ENCODE peak calls at places on chromosomes 13 and 19, in ten cellular contexts. One of them, this sample, is unnamed.

GRCh38 chr19:28103916-28104315 is 1109.0 kb downstream of the UQCRFS1 start:
- DNase-seq in ascending aorta: no peak
- DNase-seq in cardiac fibroblast: no peak
- DNase-seq in choroid plexus epithelial cell: no peak
- DNase-seq in breast epithelium: no peak
- DNase-seq in testis: no peak
- DNase-seq in cardiac muscle cell: peak
- DNase-seq in left ventricle myocardium inferior: no peak
- DNase-seq in H7: peak
- DNase-seq in thyroid gland: no peak
- DNase-seq in this sample: no peak

GRCh38 chr13:51444922-51445321 is 7.9 kb downstream of the INTS6 start:
- DNase-seq in ascending aorta: no peak
- DNase-seq in cardiac fibroblast: peak
- DNase-seq in choroid plexus epithelial cell: peak
- DNase-seq in breast epithelium: no peak
- DNase-seq in testis: no peak
- DNase-seq in cardiac muscle cell: no peak
- DNase-seq in left ventricle myocardium inferior: no peak
- DNase-seq in H7: no peak
- DNase-seq in thyroid gland: no peak
- DNase-seq in this sample: no peak

GRCh38 chr13:48678316-48678715 is 24.6 kb downstream of the CYSLTR2 start:
- DNase-seq in ascending aorta: no peak
- DNase-seq in cardiac fibroblast: no peak
- DNase-seq in choroid plexus epithelial cell: no peak
- DNase-seq in breast epithelium: no peak
- DNase-seq in testis: no peak
- DNase-seq in cardiac muscle cell: no peak
- DNase-seq in left ventricle myocardium inferior: no peak
- DNase-seq in H7: no peak
- DNase-seq in thyroid gland: no peak
- DNase-seq in this sample: no peak

GRCh38 chr13:77691871-77692270 is 5.6 kb upstream of the SLAIN1 start:
- DNase-seq in ascending aorta: no peak
- DNase-seq in cardiac fibroblast: no peak
- DNase-seq in choroid plexus epithelial cell: no peak
- DNase-seq in breast epithelium: no peak
- DNase-seq in testis: no peak
- DNase-seq in cardiac muscle cell: no peak
- DNase-seq in left ventricle myocardium inferior: no peak
- DNase-seq in H7: no peak
- DNase-seq in thyroid gland: no peak
- DNase-seq in this sample: no peak

GRCh38 chr13:48275507-48275906 is 28.0 kb upstream of the RB1 start:
- DNase-seq in ascending aorta: no peak
- DNase-seq in cardiac fibroblast: no peak
- DNase-seq in choroid plexus epithelial cell: no peak
- DNase-seq in breast epithelium: no peak
- DNase-seq in testis: no peak
- DNase-seq in cardiac muscle cell: no peak
- DNase-seq in left ventricle myocardium inferior: no peak
- DNase-seq in H7: no peak
- DNase-seq in thyroid gland: no peak
- DNase-seq in this sample: no peak

GRCh38 chr19:2084993-2085720 is 11.0 kb downstream of the MOB3A start:
- DNase-seq in ascending aorta: peak
- DNase-seq in cardiac fibroblast: peak
- DNase-seq in choroid plexus epithelial cell: peak
- DNase-seq in breast epithelium: no peak
- DNase-seq in testis: peak
- DNase-seq in cardiac muscle cell: no peak
- DNase-seq in left ventricle myocardium inferior: peak
- DNase-seq in H7: no peak
- DNase-seq in thyroid gland: peak
- DNase-seq in this sample: no peak

GRCh38 chr19:1567848-1568227 is 287 bp downstream of the MEX3D start:
- DNase-seq in ascending aorta: no peak
- DNase-seq in cardiac fibroblast: no peak
- DNase-seq in choroid plexus epithelial cell: no peak
- DNase-seq in breast epithelium: no peak
- DNase-seq in testis: no peak
- DNase-seq in cardiac muscle cell: peak
- DNase-seq in left ventricle myocardium inferior: no peak
- DNase-seq in H7: peak
- DNase-seq in thyroid gland: no peak
- DNase-seq in this sample: no peak

GRCh38 chr19:10424011-10424637 is 3.8 kb downstream of the PDE4A start:
- DNase-seq in ascending aorta: no peak
- DNase-seq in cardiac fibroblast: peak
- DNase-seq in choroid plexus epithelial cell: peak
- DNase-seq in breast epithelium: peak
- DNase-seq in testis: peak
- DNase-seq in cardiac muscle cell: peak
- DNase-seq in left ventricle myocardium inferior: peak
- DNase-seq in H7: peak
- DNase-seq in thyroid gland: peak
- DNase-seq in this sample: peak

GRCh38 chr19:5625641-5626040 is 2.8 kb downstream of the SAFB start:
- DNase-seq in ascending aorta: no peak
- DNase-seq in cardiac fibroblast: no peak
- DNase-seq in choroid plexus epithelial cell: no peak
- DNase-seq in breast epithelium: no peak
- DNase-seq in testis: no peak
- DNase-seq in cardiac muscle cell: no peak
- DNase-seq in left ventricle myocardium inferior: no peak
- DNase-seq in H7: no peak
- DNase-seq in thyroid gland: no peak
- DNase-seq in this sample: no peak

GRCh38 chr13:108859202-108860012 is 230.0 kb downstream of the MYO16 start:
- DNase-seq in ascending aorta: no peak
- DNase-seq in cardiac fibroblast: peak
- DNase-seq in choroid plexus epithelial cell: peak
- DNase-seq in breast epithelium: no peak
- DNase-seq in testis: no peak
- DNase-seq in cardiac muscle cell: peak
- DNase-seq in left ventricle myocardium inferior: no peak
- DNase-seq in H7: no peak
- DNase-seq in thyroid gland: peak
- DNase-seq in this sample: peak

GRCh38 chr13:87426737-87427136 is 244.4 kb upstream of the SLITRK5 start:
- DNase-seq in ascending aorta: no peak
- DNase-seq in cardiac fibroblast: no peak
- DNase-seq in choroid plexus epithelial cell: no peak
- DNase-seq in breast epithelium: no peak
- DNase-seq in testis: no peak
- DNase-seq in cardiac muscle cell: no peak
- DNase-seq in left ventricle myocardium inferior: no peak
- DNase-seq in H7: no peak
- DNase-seq in thyroid gland: no peak
- DNase-seq in this sample: no peak

GRCh38 chr19:10408511-10409291 is 5.4 kb upstream of the CDC37 start:
- DNase-seq in ascending aorta: peak
- DNase-seq in cardiac fibroblast: no peak
- DNase-seq in choroid plexus epithelial cell: no peak
- DNase-seq in breast epithelium: no peak
- DNase-seq in testis: peak
- DNase-seq in cardiac muscle cell: no peak
- DNase-seq in left ventricle myocardium inferior: no peak
- DNase-seq in H7: peak
- DNase-seq in thyroid gland: no peak
- DNase-seq in this sample: peak

GRCh38 chr19:12611361-12611699 is 610 bp downstream of the ZNF791 start:
- DNase-seq in ascending aorta: peak
- DNase-seq in cardiac fibroblast: peak
- DNase-seq in choroid plexus epithelial cell: peak
- DNase-seq in breast epithelium: peak
- DNase-seq in testis: peak
- DNase-seq in cardiac muscle cell: peak
- DNase-seq in left ventricle myocardium inferior: peak
- DNase-seq in H7: peak
- DNase-seq in thyroid gland: peak
- DNase-seq in this sample: peak

GRCh38 chr19:49147923-49148682 is 7.1 kb downstream of the HRC start:
- DNase-seq in ascending aorta: no peak
- DNase-seq in cardiac fibroblast: no peak
- DNase-seq in choroid plexus epithelial cell: no peak
- DNase-seq in breast epithelium: no peak
- DNase-seq in testis: no peak
- DNase-seq in cardiac muscle cell: no peak
- DNase-seq in left ventricle myocardium inferior: no peak
- DNase-seq in H7: no peak
- DNase-seq in thyroid gland: no peak
- DNase-seq in this sample: no peak
- H3K4me3 ChIP-seq in ascending aorta: peak
- H3K4me3 ChIP-seq in cardiac fibroblast: no peak
- H3K4me3 ChIP-seq in choroid plexus epithelial cell: no peak
- H3K4me3 ChIP-seq in breast epithelium: peak
- H3K4me3 ChIP-seq in testis: no peak
- H3K4me3 ChIP-seq in cardiac muscle cell: peak
- H3K4me3 ChIP-seq in left ventricle myocardium inferior: peak
- H3K4me3 ChIP-seq in H7: peak
- H3K4me3 ChIP-seq in thyroid gland: no peak
- H3K4me3 ChIP-seq in this sample: no peak

GRCh38 chr13:75636339-75637095 is 387 bp downstream of the LMO7 start:
- DNase-seq in ascending aorta: no peak
- DNase-seq in cardiac fibroblast: peak
- DNase-seq in choroid plexus epithelial cell: peak
- DNase-seq in breast epithelium: no peak
- DNase-seq in testis: no peak
- DNase-seq in cardiac muscle cell: peak
- DNase-seq in left ventricle myocardium inferior: peak
- DNase-seq in H7: peak
- DNase-seq in thyroid gland: peak
- DNase-seq in this sample: peak
- H3K4me3 ChIP-seq in ascending aorta: peak
- H3K4me3 ChIP-seq in cardiac fibroblast: peak
- H3K4me3 ChIP-seq in choroid plexus epithelial cell: peak
- H3K4me3 ChIP-seq in breast epithelium: peak
- H3K4me3 ChIP-seq in testis: peak
- H3K4me3 ChIP-seq in cardiac muscle cell: peak
- H3K4me3 ChIP-seq in left ventricle myocardium inferior: peak
- H3K4me3 ChIP-seq in H7: peak
- H3K4me3 ChIP-seq in thyroid gland: peak
- H3K4me3 ChIP-seq in this sample: peak

DNA sequence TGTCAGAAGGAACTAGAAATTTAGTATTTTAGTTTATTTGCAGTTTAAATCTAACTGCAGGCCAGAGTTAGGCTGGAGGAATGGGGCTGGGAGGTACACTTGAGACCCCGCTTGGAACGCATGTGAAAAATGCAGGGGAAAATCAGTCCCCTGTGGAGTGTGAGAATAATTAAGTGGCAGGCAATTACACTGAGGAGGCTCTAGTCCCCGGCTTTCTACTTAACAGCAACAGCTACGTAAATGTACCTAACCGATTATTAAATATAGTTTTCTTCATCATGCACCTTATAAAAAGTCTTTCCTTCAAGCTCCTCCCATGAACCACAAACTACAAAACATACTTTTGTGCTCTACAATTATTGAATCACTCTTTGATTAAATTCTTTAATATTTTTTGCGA is 808 bp downstream of the ZNF708 start:
- DNase-seq in ascending aorta: no peak
- DNase-seq in cardiac fibroblast: no peak
- DNase-seq in choroid plexus epithelial cell: peak
- DNase-seq in breast epithelium: no peak
- DNase-seq in testis: peak
- DNase-seq in cardiac muscle cell: peak
- DNase-seq in left ventricle myocardium inferior: no peak
- DNase-seq in H7: peak
- DNase-seq in thyroid gland: no peak
- DNase-seq in this sample: no peak
- H3K4me3 ChIP-seq in ascending aorta: peak
- H3K4me3 ChIP-seq in cardiac fibroblast: peak
- H3K4me3 ChIP-seq in choroid plexus epithelial cell: peak
- H3K4me3 ChIP-seq in breast epithelium: peak
- H3K4me3 ChIP-seq in testis: peak
- H3K4me3 ChIP-seq in cardiac muscle cell: peak
- H3K4me3 ChIP-seq in left ventricle myocardium inferior: peak
- H3K4me3 ChIP-seq in H7: peak
- H3K4me3 ChIP-seq in thyroid gland: no peak
- H3K4me3 ChIP-seq in this sample: peak

DNA sequence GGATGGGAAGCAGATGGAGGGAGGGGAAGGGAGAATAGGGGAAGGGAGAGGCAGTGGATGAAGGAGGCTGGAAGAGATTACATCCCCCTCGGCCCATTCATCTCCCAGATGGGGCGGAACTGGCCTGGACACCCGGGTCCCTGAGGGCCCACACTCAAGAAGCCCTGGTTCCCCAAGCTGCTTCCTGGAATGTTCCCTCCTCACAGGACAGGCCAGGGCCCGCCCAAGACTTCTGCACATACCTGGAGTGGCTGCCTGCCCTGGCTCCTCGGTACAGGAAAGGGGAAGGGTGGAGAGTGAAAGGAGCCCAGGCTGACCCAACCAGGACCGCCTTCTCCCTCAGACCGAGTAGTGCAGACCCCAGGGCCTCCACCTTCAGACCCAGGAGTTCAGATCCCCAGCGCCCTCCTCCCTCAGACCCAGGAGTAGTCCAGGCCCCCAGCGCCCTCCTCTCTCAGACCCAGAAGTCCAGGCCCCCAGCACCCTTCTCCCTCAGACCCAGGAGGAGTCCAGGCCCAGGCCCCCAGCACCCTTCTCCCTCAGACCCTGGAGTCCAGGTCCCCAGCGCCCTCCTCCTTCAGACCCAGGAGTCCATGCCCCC is 489 bp downstream of the NTF4 start:
- DNase-seq in ascending aorta: no peak
- DNase-seq in cardiac fibroblast: no peak
- DNase-seq in choroid plexus epithelial cell: no peak
- DNase-seq in breast epithelium: no peak
- DNase-seq in testis: no peak
- DNase-seq in cardiac muscle cell: peak
- DNase-seq in left ventricle myocardium inferior: no peak
- DNase-seq in H7: peak
- DNase-seq in thyroid gland: peak
- DNase-seq in this sample: no peak
- H3K4me3 ChIP-seq in ascending aorta: no peak
- H3K4me3 ChIP-seq in cardiac fibroblast: no peak
- H3K4me3 ChIP-seq in choroid plexus epithelial cell: no peak
- H3K4me3 ChIP-seq in breast epithelium: peak
- H3K4me3 ChIP-seq in testis: no peak
- H3K4me3 ChIP-seq in cardiac muscle cell: peak
- H3K4me3 ChIP-seq in left ventricle myocardium inferior: no peak
- H3K4me3 ChIP-seq in H7: peak
- H3K4me3 ChIP-seq in thyroid gland: no peak
- H3K4me3 ChIP-seq in this sample: no peak

GRCh38 chr13:114065926-114066774 is 66.3 kb downstream of the RASA3 start:
- DNase-seq in ascending aorta: no peak
- DNase-seq in cardiac fibroblast: no peak
- DNase-seq in choroid plexus epithelial cell: no peak
- DNase-seq in breast epithelium: no peak
- DNase-seq in testis: no peak
- DNase-seq in cardiac muscle cell: no peak
- DNase-seq in left ventricle myocardium inferior: no peak
- DNase-seq in H7: no peak
- DNase-seq in thyroid gland: no peak
- DNase-seq in this sample: no peak
- H3K4me3 ChIP-seq in ascending aorta: peak
- H3K4me3 ChIP-seq in cardiac fibroblast: no peak
- H3K4me3 ChIP-seq in choroid plexus epithelial cell: no peak
- H3K4me3 ChIP-seq in breast epithelium: peak
- H3K4me3 ChIP-seq in testis: no peak
- H3K4me3 ChIP-seq in cardiac muscle cell: no peak
- H3K4me3 ChIP-seq in left ventricle myocardium inferior: peak
- H3K4me3 ChIP-seq in H7: no peak
- H3K4me3 ChIP-seq in thyroid gland: no peak
- H3K4me3 ChIP-seq in this sample: no peak

GRCh38 chr19:8511573-8512101 is 2.3 kb downstream of the ZNF414 start:
- DNase-seq in ascending aorta: no peak
- DNase-seq in cardiac fibroblast: no peak
- DNase-seq in choroid plexus epithelial cell: no peak
- DNase-seq in breast epithelium: no peak
- DNase-seq in testis: peak
- DNase-seq in cardiac muscle cell: no peak
- DNase-seq in left ventricle myocardium inferior: no peak
- DNase-seq in H7: no peak
- DNase-seq in thyroid gland: peak
- DNase-seq in this sample: no peak
- H3K4me3 ChIP-seq in ascending aorta: no peak
- H3K4me3 ChIP-seq in cardiac fibroblast: no peak
- H3K4me3 ChIP-seq in choroid plexus epithelial cell: no peak
- H3K4me3 ChIP-seq in breast epithelium: no peak
- H3K4me3 ChIP-seq in testis: peak
- H3K4me3 ChIP-seq in cardiac muscle cell: no peak
- H3K4me3 ChIP-seq in left ventricle myocardium inferior: no peak
- H3K4me3 ChIP-seq in H7: peak
- H3K4me3 ChIP-seq in thyroid gland: no peak
- H3K4me3 ChIP-seq in this sample: no peak